ENCODE peak calls at places on chromosomes 12 and 14, in ten cellular contexts. W is NCI-H524; G is NCI-H1436; Q is stimulated activated CD8-positive, alpha-beta memory T cell treated with anti-CD3 and anti-CD28 coated beads, Interleukin-15, amount 100 ng/mL, for 4 hours; R is stimulated activated CD4-positive, alpha-beta T cell treated with anti-CD3 and anti-CD28 coated beads, Interleukin-15, amount 100 ng/mL, for 48 hours; K is T1000; U is neural crest cell; E is hippocampal formation; Z is activated CD4-positive, alpha-beta T cell treated with anti-CD3 and anti-CD28 coated beads for 48 hours; C is T-helper 2 cell. J is an unnamed sample.

GRCh38 chr12:57738661-57739237 is at the start of gene AGAP2:
- DNase-seq in W (peak; percentile 64), G (peak; percentile 26), Q (no peak), R (no peak), K (peak; percentile 88), U (peak; percentile 45), E (no peak), Z (no peak), C (no peak), J (no peak)

GRCh38 chr12:128797119-128798118 is 26.3 kb downstream of the SLC15A4 start:
- DNase-seq in W (no peak), G (no peak), Q (no peak), R (no peak), K (no peak), U (no peak), E (no peak), Z (no peak), C (no peak), J (no peak)

GRCh38 chr12:41944241-41944640 is 200.4 kb downstream of the GXYLT1 start:
- DNase-seq in W (no peak), G (no peak), Q (no peak), R (no peak), K (no peak), U (no peak), E (no peak), Z (no peak), C (no peak), J (no peak)

GRCh38 chr12:97148941-97149559 is 242.0 kb downstream of the NEDD1 start:
- DNase-seq in W (peak; percentile 72), G (peak; percentile 16), Q (no peak), R (peak; percentile 17), K (peak; percentile 68), U (peak; percentile 70), E (peak; percentile 30), Z (peak; percentile 73), C (peak; percentile 13), J (peak; percentile 27)

GRCh38 chr12:91618281-91618680 is 435.7 kb upstream of the DCN start:
- DNase-seq in W (no peak), G (no peak), Q (no peak), R (no peak), K (no peak), U (no peak), E (no peak), Z (no peak), C (no peak), J (no peak)

GRCh38 chr12:68368332-68368731 is 36.2 kb upstream of the MDM1 start:
- DNase-seq in W (no peak), G (no peak), Q (no peak), R (no peak), K (no peak), U (no peak), E (no peak), Z (no peak), C (no peak), J (no peak)

GRCh38 chr12:105825141-105825540 is 313.6 kb downstream of the NUAK1 start:
- DNase-seq in W (no peak), G (no peak), Q (no peak), R (no peak), K (no peak), U (no peak), E (no peak), Z (no peak), C (no peak), J (no peak)

GRCh38 chr14:69887740-69888657 is 8.8 kb downstream of the SMOC1 start:
- DNase-seq in W (no peak), G (no peak), Q (no peak), R (no peak), K (no peak), U (no peak), E (no peak), Z (no peak), C (no peak), J (no peak)

GRCh38 chr14:70821916-70822705 is 12.8 kb upstream of the MAP3K9 start:
- DNase-seq in W (peak; percentile 71), G (no peak), Q (peak; percentile 50), R (peak; percentile 50), K (no peak), U (peak; percentile 33), E (no peak), Z (peak; percentile 78), C (peak; percentile 30), J (peak; percentile 63)

GRCh38 chr14:74976264-74977113 is 21.1 kb upstream of the PGF start:
- DNase-seq in W (no peak), G (no peak), Q (no peak), R (no peak), K (no peak), U (no peak), E (no peak), Z (no peak), C (no peak), J (no peak)